ENCODE peak calls at places on chromosomes 3 and 15, in eight cellular contexts. One of them, this sample, is unnamed.

GRCh38 chr15:31337352-31338031 is 10.9 kb downstream of the KLF13 start:
- DNase-seq in A549: no peak
- DNase-seq in HepG2: no peak
- DNase-seq in K562: no peak
- DNase-seq in H1: no peak
- DNase-seq in HCT116: no peak
- DNase-seq in GM12878: no peak
- DNase-seq in endothelial cell of umbilical vein: no peak
- DNase-seq in this sample: no peak

GRCh38 chr3:118559286-118559685 is 475.4 kb downstream of the IGSF11 start:
- DNase-seq in K562: no peak
- DNase-seq in GM12878: no peak
- DNase-seq in A549: no peak
- DNase-seq in HepG2: no peak
- DNase-seq in endothelial cell of umbilical vein: no peak
- DNase-seq in H1: no peak
- DNase-seq in HCT116: no peak
- DNase-seq in this sample: no peak

GRCh38 chr3:184583345-184584000 is 21.9 kb downstream of the EPHB3 start:
- DNase-seq in GM12878: no peak
- DNase-seq in K562: peak
- DNase-seq in HCT116: no peak
- DNase-seq in A549: no peak
- DNase-seq in endothelial cell of umbilical vein: no peak
- DNase-seq in H1: no peak
- DNase-seq in HepG2: no peak
- DNase-seq in this sample: no peak

GRCh38 chr15:22956257-22956979 is 23.8 kb downstream of the CYFIP1 start:
- DNase-seq in H1: no peak
- DNase-seq in GM12878: no peak
- DNase-seq in HepG2: no peak
- DNase-seq in K562: no peak
- DNase-seq in endothelial cell of umbilical vein: peak
- DNase-seq in HCT116: no peak
- DNase-seq in A549: peak
- DNase-seq in this sample: peak

GRCh38 chr15:73935547-73935946 is 9.3 kb downstream of the LOXL1 start:
- DNase-seq in HCT116: no peak
- DNase-seq in HepG2: no peak
- DNase-seq in K562: no peak
- DNase-seq in A549: no peak
- DNase-seq in GM12878: no peak
- DNase-seq in endothelial cell of umbilical vein: no peak
- DNase-seq in H1: no peak
- DNase-seq in this sample: peak

GRCh38 chr3:50450135-50450911 is 53.1 kb downstream of the CACNA2D2 start:
- DNase-seq in endothelial cell of umbilical vein: peak
- DNase-seq in HepG2: peak
- DNase-seq in K562: no peak
- DNase-seq in A549: no peak
- DNase-seq in H1: no peak
- DNase-seq in HCT116: no peak
- DNase-seq in GM12878: no peak
- DNase-seq in this sample: no peak

GRCh38 chr15:62413147-62413546 is 248.1 kb upstream of the C2CD4B start:
- DNase-seq in GM12878: no peak
- DNase-seq in A549: no peak
- DNase-seq in HepG2: no peak
- DNase-seq in endothelial cell of umbilical vein: no peak
- DNase-seq in K562: no peak
- DNase-seq in HCT116: no peak
- DNase-seq in H1: no peak
- DNase-seq in this sample: no peak

GRCh38 chr3:146209371-146209770 is 41.5 kb downstream of the PLSCR4 start:
- DNase-seq in GM12878: no peak
- DNase-seq in HCT116: no peak
- DNase-seq in endothelial cell of umbilical vein: no peak
- DNase-seq in H1: no peak
- DNase-seq in A549: no peak
- DNase-seq in K562: no peak
- DNase-seq in HepG2: no peak
- DNase-seq in this sample: no peak

GRCh38 chr3:12218161-12218560 is 59.4 kb upstream of the TIMP4 start:
- DNase-seq in H1: no peak
- DNase-seq in HCT116: no peak
- DNase-seq in K562: no peak
- DNase-seq in A549: no peak
- DNase-seq in GM12878: no peak
- DNase-seq in endothelial cell of umbilical vein: no peak
- DNase-seq in HepG2: no peak
- DNase-seq in this sample: no peak

GRCh38 chr15:88610756-88611231 is 10.3 kb upstream of the AEN start:
- DNase-seq in endothelial cell of umbilical vein: no peak
- DNase-seq in H1: no peak
- DNase-seq in HepG2: no peak
- DNase-seq in HCT116: no peak
- DNase-seq in GM12878: no peak
- DNase-seq in A549: no peak
- DNase-seq in K562: no peak
- DNase-seq in this sample: peak

GRCh38 chr15:65077981-65078352 is 1.4 kb downstream of the KBTBD13 start:
- DNase-seq in A549: peak
- DNase-seq in K562: no peak
- DNase-seq in GM12878: no peak
- DNase-seq in HCT116: peak
- DNase-seq in endothelial cell of umbilical vein: peak
- DNase-seq in HepG2: no peak
- DNase-seq in H1: peak
- DNase-seq in this sample: peak

GRCh38 chr3:30480587-30480986 is 125.8 kb upstream of the TGFBR2 start:
- DNase-seq in HepG2: no peak
- DNase-seq in HCT116: no peak
- DNase-seq in endothelial cell of umbilical vein: no peak
- DNase-seq in H1: no peak
- DNase-seq in A549: no peak
- DNase-seq in GM12878: no peak
- DNase-seq in K562: no peak
- DNase-seq in this sample: no peak

GRCh38 chr3:30475809-30476178 is 130.6 kb upstream of the TGFBR2 start:
- DNase-seq in GM12878: no peak
- DNase-seq in HepG2: no peak
- DNase-seq in K562: no peak
- DNase-seq in A549: no peak
- DNase-seq in endothelial cell of umbilical vein: no peak
- DNase-seq in H1: no peak
- DNase-seq in HCT116: no peak
- DNase-seq in this sample: no peak

GRCh38 chr3:30475038-30475808 is 131.2 kb upstream of the TGFBR2 start:
- DNase-seq in endothelial cell of umbilical vein: no peak
- DNase-seq in H1: no peak
- DNase-seq in HCT116: no peak
- DNase-seq in HepG2: no peak
- DNase-seq in GM12878: peak
- DNase-seq in K562: no peak
- DNase-seq in A549: no peak
- DNase-seq in this sample: no peak

GRCh38 chr3:30476373-30477082 is 129.9 kb upstream of the TGFBR2 start:
- DNase-seq in endothelial cell of umbilical vein: peak
- DNase-seq in HCT116: peak
- DNase-seq in HepG2: peak
- DNase-seq in K562: no peak
- DNase-seq in A549: peak
- DNase-seq in H1: no peak
- DNase-seq in GM12878: no peak
- DNase-seq in this sample: no peak

GRCh38 chr3:30477149-30477921 is 129.1 kb upstream of the TGFBR2 start:
- DNase-seq in K562: no peak
- DNase-seq in HepG2: no peak
- DNase-seq in GM12878: no peak
- DNase-seq in H1: no peak
- DNase-seq in A549: no peak
- DNase-seq in endothelial cell of umbilical vein: peak
- DNase-seq in HCT116: no peak
- DNase-seq in this sample: no peak
- TF ChIP-seq MAX in K562: no peak
- TF ChIP-seq MAX in HepG2: no peak
- TF ChIP-seq MAX in GM12878: no peak
- TF ChIP-seq MAX in H1: no peak
- TF ChIP-seq MAX in A549: no peak
- TF ChIP-seq MAX in endothelial cell of umbilical vein: no peak
- TF ChIP-seq MAX in HCT116: no peak
- TF ChIP-seq MAX in this sample: no peak

DNA sequence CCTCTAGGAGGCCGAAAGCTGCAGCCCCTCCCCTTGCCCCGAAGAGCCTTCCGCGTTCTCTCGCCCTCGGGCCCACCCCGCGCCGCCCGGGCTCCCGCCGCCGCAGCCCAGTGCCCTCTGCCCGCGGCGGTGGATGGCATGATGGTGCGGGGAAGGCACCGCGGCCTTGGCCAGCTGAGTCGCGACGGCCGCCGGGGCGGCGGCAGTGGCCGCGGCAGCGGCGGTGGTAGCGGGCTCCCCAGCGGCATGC is 1.2 kb downstream of the TLNRD1 start:
- DNase-seq in HCT116: no peak
- DNase-seq in A549: no peak
- DNase-seq in endothelial cell of umbilical vein: no peak
- DNase-seq in GM12878: no peak
- DNase-seq in K562: no peak
- DNase-seq in H1: no peak
- DNase-seq in HepG2: no peak
- DNase-seq in this sample: no peak
- TF ChIP-seq POLR2A in HCT116: no peak
- TF ChIP-seq POLR2A in A549: peak
- TF ChIP-seq POLR2A in endothelial cell of umbilical vein: no peak
- TF ChIP-seq POLR2A in GM12878: no peak
- TF ChIP-seq POLR2A in K562: no peak
- TF ChIP-seq POLR2A in H1: no peak
- TF ChIP-seq POLR2A in HepG2: no peak
- TF ChIP-seq POLR2A in this sample: no peak

GRCh38 chr3:125622381-125622788 is 27.1 kb upstream of the OSBPL11 start:
- DNase-seq in endothelial cell of umbilical vein: no peak
- DNase-seq in K562: no peak
- DNase-seq in A549: no peak
- DNase-seq in GM12878: no peak
- DNase-seq in H1: no peak
- DNase-seq in HepG2: no peak
- DNase-seq in HCT116: no peak
- DNase-seq in this sample: no peak
- TF ChIP-seq MAX in endothelial cell of umbilical vein: no peak
- TF ChIP-seq MAX in K562: no peak
- TF ChIP-seq MAX in A549: no peak
- TF ChIP-seq MAX in GM12878: no peak
- TF ChIP-seq MAX in H1: no peak
- TF ChIP-seq MAX in HepG2: no peak
- TF ChIP-seq MAX in HCT116: no peak
- TF ChIP-seq MAX in this sample: no peak

GRCh38 chr15:68656438-68656739 is 77.6 kb downstream of the CORO2B start:
- DNase-seq in HepG2: no peak
- DNase-seq in A549: no peak
- DNase-seq in K562: no peak
- DNase-seq in endothelial cell of umbilical vein: no peak
- DNase-seq in H1: no peak
- DNase-seq in GM12878: no peak
- DNase-seq in HCT116: no peak
- DNase-seq in this sample: no peak
- TF ChIP-seq POLR2A in HepG2: no peak
- TF ChIP-seq POLR2A in A549: no peak
- TF ChIP-seq POLR2A in K562: no peak
- TF ChIP-seq POLR2A in endothelial cell of umbilical vein: no peak
- TF ChIP-seq POLR2A in H1: no peak
- TF ChIP-seq POLR2A in GM12878: no peak
- TF ChIP-seq POLR2A in HCT116: no peak
- TF ChIP-seq POLR2A in this sample: no peak

DNA sequence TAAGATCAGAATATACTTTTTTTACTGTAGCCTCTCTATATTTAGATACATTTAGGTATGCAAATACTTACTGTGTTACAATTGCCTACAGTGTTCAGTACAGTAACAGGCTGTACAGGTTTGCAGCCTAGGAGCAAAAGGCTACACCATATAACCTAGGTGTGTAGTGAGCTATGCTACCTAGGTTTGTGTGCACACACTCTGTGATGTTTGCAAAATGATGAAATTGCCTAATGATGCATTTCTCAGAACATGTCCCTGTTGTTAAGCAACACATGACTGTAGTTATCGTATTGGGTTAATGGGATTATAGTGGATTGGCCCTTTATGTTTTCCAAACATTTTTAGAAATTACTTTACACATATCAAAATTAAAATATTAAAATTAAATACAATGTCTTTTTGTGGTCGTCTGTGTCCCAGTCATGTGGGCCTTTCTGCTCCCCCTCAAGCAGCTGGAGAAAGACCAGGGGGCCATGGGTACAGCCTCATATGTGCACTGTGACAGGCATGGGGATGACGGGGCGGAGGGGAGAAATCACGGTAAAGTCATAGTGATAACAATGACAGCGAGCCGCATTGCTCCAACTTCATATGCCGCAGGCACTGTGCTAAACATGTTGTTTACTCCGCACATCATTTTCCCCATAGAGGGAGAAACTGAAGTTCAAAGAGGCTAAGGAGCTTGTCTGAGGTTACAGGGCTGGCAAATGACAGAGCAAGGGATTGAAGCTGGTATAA is 27.4 kb upstream of the PLA2G4E start:
- DNase-seq in GM12878: no peak
- DNase-seq in endothelial cell of umbilical vein: no peak
- DNase-seq in A549: no peak
- DNase-seq in H1: no peak
- DNase-seq in K562: no peak
- DNase-seq in HCT116: no peak
- DNase-seq in HepG2: no peak
- DNase-seq in this sample: no peak
- TF ChIP-seq MAX in GM12878: no peak
- TF ChIP-seq MAX in endothelial cell of umbilical vein: no peak
- TF ChIP-seq MAX in A549: no peak
- TF ChIP-seq MAX in H1: no peak
- TF ChIP-seq MAX in K562: no peak
- TF ChIP-seq MAX in HCT116: no peak
- TF ChIP-seq MAX in HepG2: no peak
- TF ChIP-seq MAX in this sample: no peak

DNA sequence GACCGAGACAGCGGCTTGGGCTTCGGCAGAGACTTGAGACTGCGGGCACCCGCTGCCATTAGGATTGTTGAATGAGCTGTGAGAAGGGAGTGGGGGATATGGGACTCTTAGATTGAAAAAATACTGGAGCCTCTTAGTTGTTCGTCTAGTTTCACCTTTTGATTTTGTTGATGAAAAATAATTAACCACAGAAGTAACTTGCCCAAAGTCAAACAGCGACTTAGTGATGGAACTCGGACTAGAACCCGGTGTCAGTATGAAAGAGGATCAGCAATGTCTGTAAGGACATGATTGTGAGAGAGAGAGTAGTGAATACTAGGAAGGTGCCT is 510 bp upstream of the GOLGB1 start:
- DNase-seq in HCT116: no peak
- DNase-seq in HepG2: no peak
- DNase-seq in K562: no peak
- DNase-seq in endothelial cell of umbilical vein: no peak
- DNase-seq in A549: no peak
- DNase-seq in GM12878: no peak
- DNase-seq in H1: no peak
- DNase-seq in this sample: no peak
- TF ChIP-seq POLR2A in HCT116: no peak
- TF ChIP-seq POLR2A in HepG2: no peak
- TF ChIP-seq POLR2A in K562: no peak
- TF ChIP-seq POLR2A in endothelial cell of umbilical vein: no peak
- TF ChIP-seq POLR2A in A549: no peak
- TF ChIP-seq POLR2A in GM12878: no peak
- TF ChIP-seq POLR2A in H1: no peak
- TF ChIP-seq POLR2A in this sample: no peak